ENCODE peak calls at places on chromosomes 3 and 15, in eight cellular contexts. E is A549, F is stomach, O is IMR-90, U is HCT116, V is right lobe of liver, B is adrenal gland, G is breast epithelium. Y is an unnamed sample.

GRCh38 chr3:147414369-147415135 is 5.4 kb downstream of the ZIC1 start:
- DNase-seq in F (no peak), E (no peak), U (no peak), O (no peak), G (no peak), V (no peak), B (no peak), Y (no peak)

GRCh38 chr15:82647835-82648256 is 683 bp upstream of the CPEB1 start:
- DNase-seq in O (no peak), B (no peak), G (no peak), V (no peak), U (no peak), E (no peak), F (no peak), Y (no peak)

GRCh38 chr15:39215006-39215405 is 365.9 kb upstream of the THBS1 start:
- DNase-seq in O (no peak), U (no peak), V (no peak), B (no peak), F (no peak), G (no peak), E (no peak), Y (no peak)

GRCh38 chr15:45704329-45705249 is 69.8 kb downstream of the SQOR start:
- DNase-seq in F (no peak), V (no peak), O (peak; percentile 37), B (peak; percentile 9), G (no peak), U (no peak), E (no peak), Y (no peak)

GRCh38 chr15:45790325-45790943 is 155.6 kb downstream of the SQOR start:
- DNase-seq in B (peak; percentile 22), F (peak; percentile 35), E (peak; percentile 10), U (peak; percentile 6), O (peak; percentile 7), G (no peak), V (no peak), Y (no peak)

GRCh38 chr15:28880680-28881079 is 5.1 kb upstream of the APBA2 start:
- DNase-seq in O (no peak), B (no peak), G (no peak), E (no peak), F (no peak), V (no peak), U (no peak), Y (no peak)

GRCh38 chr3:123656691-123657090 is 71.8 kb upstream of the HACD2 start:
- DNase-seq in U (no peak), V (no peak), F (no peak), B (no peak), E (peak; percentile 34), G (no peak), O (no peak), Y (no peak)

GRCh38 chr3:101725192-101725889 is 927 bp downstream of the CEP97 start:
- DNase-seq in V (peak; percentile 68), U (no peak), F (peak; percentile 34), E (no peak), O (peak; percentile 5), G (no peak), B (peak; percentile 29), Y (peak; percentile 18)

GRCh38 chr3:42688487-42689420 is 3.4 kb downstream of the KLHL40 start:
- DNase-seq in O (no peak), V (no peak), G (no peak), U (no peak), F (no peak), B (no peak), E (no peak), Y (no peak)

GRCh38 chr3:58824285-58824684 is 157.7 kb upstream of the FAM3D start:
- DNase-seq in G (no peak), F (peak; percentile 74), O (peak; percentile 73), E (peak; percentile 46), U (peak; percentile 42), B (peak; percentile 42), V (peak; percentile 47), Y (no peak)

GRCh38 chr3:43710607-43711006 is 19.9 kb downstream of the ABHD5 start:
- DNase-seq in E (no peak), G (no peak), F (no peak), O (no peak), B (no peak), U (no peak), V (no peak), Y (no peak)

GRCh38 chr15:32910839-32911238 is 193.0 kb downstream of the GREM1 start:
- DNase-seq in F (no peak), B (no peak), G (no peak), V (no peak), U (no peak), E (no peak), O (no peak), Y (no peak)

GRCh38 chr3:51191768-51192167 is 193.3 kb upstream of the MANF start:
- DNase-seq in G (no peak), F (no peak), U (no peak), E (no peak), B (no peak), O (no peak), V (no peak), Y (no peak)

GRCh38 chr3:131568460-131568859 is 65.7 kb upstream of the MRPL3 start:
- DNase-seq in B (no peak), G (no peak), E (no peak), V (no peak), U (no peak), F (no peak), O (no peak), Y (no peak)

GRCh38 chr3:58536501-58537411 is at the start of gene ACOX2:
- DNase-seq in G (peak; percentile 43), B (peak; percentile 71), F (peak; percentile 48), V (peak; percentile 89), E (no peak), O (peak; percentile 70), U (no peak), Y (peak; percentile 89)

GRCh38 chr3:58617338-58617761 is 40.2 kb upstream of the FAM107A start:
- DNase-seq in F (peak; percentile 31), U (no peak), O (peak; percentile 18), B (no peak), E (no peak), G (peak; percentile 81), V (no peak), Y (no peak)

GRCh38 chr3:126664591-126665214 is 9.8 kb upstream of the TXNRD3 start:
- DNase-seq in E (peak; percentile 10), U (no peak), B (no peak), G (peak; percentile 6), F (no peak), V (no peak), O (peak; percentile 15), Y (no peak)

GRCh38 chr15:43105077-43105769 is 615 bp downstream of the UBR1 start:
- DNase-seq in U (no peak), F (peak; percentile 30), E (peak; percentile 12), O (peak; percentile 5), B (peak; percentile 22), V (no peak), G (no peak), Y (no peak)

GRCh38 chr15:45378913-45379262 is 544 bp upstream of the GATM start:
- DNase-seq in G (no peak), O (no peak), B (no peak), E (no peak), F (no peak), U (no peak), V (peak; percentile 61), Y (peak; percentile 39)

GRCh38 chr3:13700362-13700761 is 151.4 kb downstream of the FBLN2 start:
- DNase-seq in F (no peak), U (no peak), E (no peak), V (peak; percentile 19), O (no peak), G (no peak), B (no peak), Y (peak; percentile 14)

GRCh38 chr15:74040115-74040850 is 42.1 kb downstream of the GOLGA6A start:
- DNase-seq in F (no peak), G (no peak), E (peak; percentile 15), O (peak; percentile 98), V (no peak), B (peak; percentile 38), U (no peak), Y (no peak)
- H3K4me1 ChIP-seq in F (peaks cover 31% of the 10 kb centered on the region), G (no peaks in the 10 kb centered on the region), E (peaks cover 7% of the 10 kb centered on the region), O (peaks cover 30% of the 10 kb centered on the region), V (no peaks in the 10 kb centered on the region), B (peaks cover 8% of the 10 kb centered on the region), U (peaks cover 9% of the 10 kb centered on the region), Y (peaks cover 59% of the 10 kb centered on the region)

GRCh38 chr15:35827949-35828348 is 282.0 kb upstream of the DPH6 start:
- DNase-seq in G (no peak), F (no peak), E (no peak), B (no peak), U (no peak), V (no peak), O (no peak), Y (no peak)
- H3K4me3 ChIP-seq in G (no peak overlapping the region), F (no peak overlapping the region), E (no peak overlapping the region), B (no peak overlapping the region), U (no peak overlapping the region), V (no peak overlapping the region), O (no peak overlapping the region), Y (no peak overlapping the region)

GRCh38 chr3:53164911-53165310 is 3.9 kb downstream of the PRKCD start:
- DNase-seq in F (no peak), V (no peak), B (no peak), G (no peak), U (no peak), O (no peak), E (no peak), Y (no peak)

GRCh38 chr3:53166206-53166605 is 5.2 kb downstream of the PRKCD start:
- DNase-seq in E (no peak), F (no peak), O (no peak), V (no peak), G (no peak), B (no peak), U (no peak), Y (no peak)

GRCh38 chr3:53168175-53168923 is 7.3 kb downstream of the PRKCD start:
- DNase-seq in F (no peak), U (no peak), E (no peak), G (no peak), B (no peak), O (no peak), V (no peak), Y (peak; percentile 59)

GRCh38 chr3:53167418-53168174 is 6.6 kb downstream of the PRKCD start:
- DNase-seq in B (no peak), U (no peak), G (no peak), V (no peak), E (no peak), O (no peak), F (no peak), Y (no peak)

DNA sequence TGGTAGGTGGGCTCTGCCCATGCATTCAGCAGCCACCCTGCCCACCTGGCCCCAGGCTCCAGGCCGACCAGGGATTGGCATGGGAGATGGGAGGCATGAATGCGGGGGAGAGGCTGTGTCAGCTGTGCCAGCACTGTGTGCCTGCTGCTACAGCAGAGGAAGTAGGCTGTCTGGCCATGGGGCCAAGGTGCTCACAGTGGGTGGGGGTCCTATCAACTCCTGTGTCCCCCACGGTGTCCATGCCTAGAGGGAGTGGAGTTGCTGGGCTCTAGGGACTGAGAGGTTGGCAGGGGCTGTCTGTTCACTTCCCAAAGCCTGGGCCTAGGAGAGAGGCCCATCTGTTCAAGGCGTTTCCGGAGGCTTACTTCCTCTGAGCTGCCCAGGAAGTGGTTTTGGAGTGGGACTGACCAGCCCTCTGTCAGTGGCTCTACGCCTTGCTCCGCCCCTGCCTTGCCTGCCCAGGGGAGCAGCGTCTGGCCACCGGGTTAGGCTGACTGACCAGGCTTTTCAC is 5.8 kb downstream of the PRKCD start:
- DNase-seq in E (no peak), G (no peak), U (no peak), O (peak; percentile 64), V (peak; percentile 80), B (peak; percentile 63), F (peak; percentile 57), Y (peak; percentile 78)
- TF ChIP-seq POLR2A in E (no peak), G (no peak), U (no peak), O (no peak), V (no peak), B (no peak), F (no peak), Y (no peak)

GRCh38 chr3:195889843-195890407 is 18.4 kb downstream of the TNK2 start:
- DNase-seq in E (no peak), V (no peak), U (no peak), G (no peak), B (no peak), O (no peak), F (no peak), Y (no peak)
- H3K4me1 ChIP-seq in E (no peaks in the 10 kb centered on the region), V (peaks cover 34% of the 10 kb centered on the region), U (peaks cover 9% of the 10 kb centered on the region), G (peaks cover 21% of the 10 kb centered on the region), B (peaks cover 29% of the 10 kb centered on the region), O (peaks cover 18% of the 10 kb centered on the region), F (peaks cover 41% of the 10 kb centered on the region), Y (peaks cover 69% of the 10 kb centered on the region)

Y was measured in heart left ventricle.